ENCODE peak calls at places on chromosomes 16 and 17, in four cellular contexts. R, Z, V and L are unnamed samples.

GRCh38 chr16:15052747-15053476 is 3.0 kb downstream of the NTAN1 start:
- DNase-seq in R (no peak), Z (no peak), V (no peak), L (no peak)

GRCh38 chr16:78957328-78958100 is 643.0 kb downstream of the MAF start:
- DNase-seq in R (no peak), Z (no peak), V (no peak), L (no peak)

GRCh38 chr16:54287758-54288591 is 1.4 kb upstream of the IRX3 start:
- DNase-seq in R (no peak), Z (no peak), V (no peak), L (no peak)

GRCh38 chr16:22375963-22376640 is 1.7 kb upstream of the CDR2 start:
- DNase-seq in R (no peak), Z (no peak), V (no peak), L (no peak)

GRCh38 chr16:9114842-9115241 is 23.4 kb downstream of the HAPSTR1 start:
- DNase-seq in R (no peak), Z (no peak), V (no peak), L (no peak)

GRCh38 chr17:5563451-5563850 is 20.9 kb downstream of the NLRP1 start:
- DNase-seq in R (no peak), Z (peak), V (no peak), L (no peak)

GRCh38 chr17:30291571-30292489 is at the start of gene BLMH:
- DNase-seq in R (peak), Z (peak), V (peak), L (peak)

GRCh38 chr16:1945559-1946391 is 2.8 kb upstream of the MSRB1 start:
- DNase-seq in R (no peak), Z (no peak), V (no peak), L (no peak)

GRCh38 chr17:82076785-82077591 is 11.4 kb upstream of the DUS1L start:
- DNase-seq in R (no peak), Z (no peak), V (no peak), L (no peak)

GRCh38 chr16:46886764-46887523 is 2.8 kb downstream of the GPT2 start:
- DNase-seq in R (no peak), Z (no peak), V (no peak), L (no peak)

GRCh38 chr16:87931504-87931903 is 4.8 kb downstream of the CA5A start:
- DNase-seq in R (no peak), Z (peak), V (peak), L (no peak)

GRCh38 chr16:86928517-86929148 is 350.3 kb downstream of the FOXL1 start:
- DNase-seq in R (no peak), Z (peak), V (peak), L (no peak)

GRCh38 chr17:19712436-19713004 is 3.9 kb downstream of the SLC47A2 start:
- DNase-seq in R (no peak), Z (no peak), V (no peak), L (no peak)

GRCh38 chr16:67349172-67349571 is 22.6 kb downstream of the LRRC36 start:
- DNase-seq in R (no peak), Z (peak), V (no peak), L (no peak)

GRCh38 chr17:76246080-76247066 is 6.1 kb upstream of the RNF157 start:
- DNase-seq in R (no peak), Z (no peak), V (peak), L (no peak)

GRCh38 chr17:33049781-33050414 is 58.3 kb downstream of the SPACA3 start:
- DNase-seq in R (peak), Z (peak), V (peak), L (peak)

GRCh38 chr17:35866356-35866950 is 2.2 kb downstream of the HEATR9 start:
- DNase-seq in R (no peak), Z (peak), V (no peak), L (no peak)

GRCh38 chr16:79613009-79613408 is 12.5 kb upstream of the MAF start:
- DNase-seq in R (no peak), Z (no peak), V (no peak), L (no peak)

GRCh38 chr17:1398900-1399299 is 1.1 kb downstream of the YWHAE start:
- DNase-seq in R (no peak), Z (peak), V (peak), L (peak)

GRCh38 chr17:62797959-62798358 is 10.2 kb downstream of the MARCHF10 start:
- DNase-seq in R (no peak), Z (peak), V (no peak), L (no peak)

GRCh38 chr17:77286391-77286640 is 145.5 kb downstream of the SEC14L1 start:
- DNase-seq in R (no peak), Z (no peak), V (no peak), L (no peak)

GRCh38 chr17:77287432-77288068 is 146.8 kb downstream of the SEC14L1 start:
- DNase-seq in R (peak), Z (peak), V (no peak), L (no peak)

GRCh38 chr17:77286641-77287431 is 146.1 kb downstream of the SEC14L1 start:
- DNase-seq in R (peak), Z (peak), V (no peak), L (no peak)

GRCh38 chr17:77285594-77286390 is 145.0 kb downstream of the SEC14L1 start:
- DNase-seq in R (peak), Z (peak), V (no peak), L (no peak)

GRCh38 chr17:77288115-77288619 is 147.4 kb downstream of the SEC14L1 start:
- DNase-seq in R (peak), Z (no peak), V (no peak), L (no peak)
- TF ChIP-seq CTCF in R (no peak), Z (no peak), V (no peak), L (no peak)

GRCh38 chr17:48626202-48626469 is at the start of gene HOXB9:
- DNase-seq in R (no peak), Z (no peak), V (no peak), L (no peak)
- TF ChIP-seq CTCF in R (no peak), Z (no peak), V (no peak), L (no peak)

GRCh38 chr16:546909-547770 is 13.1 kb upstream of the PRR35 start:
- DNase-seq in R (no peak), Z (no peak), V (peak), L (peak)

GRCh38 chr16:552171-552570 is 8.0 kb upstream of the PRR35 start:
- DNase-seq in R (no peak), Z (no peak), V (no peak), L (no peak)

GRCh38 chr16:551210-551609 is 9.0 kb upstream of the PRR35 start:
- DNase-seq in R (no peak), Z (no peak), V (no peak), L (no peak)

GRCh38 chr16:548586-548985 is 11.6 kb upstream of the PRR35 start:
- DNase-seq in R (no peak), Z (no peak), V (no peak), L (no peak)

DNA sequence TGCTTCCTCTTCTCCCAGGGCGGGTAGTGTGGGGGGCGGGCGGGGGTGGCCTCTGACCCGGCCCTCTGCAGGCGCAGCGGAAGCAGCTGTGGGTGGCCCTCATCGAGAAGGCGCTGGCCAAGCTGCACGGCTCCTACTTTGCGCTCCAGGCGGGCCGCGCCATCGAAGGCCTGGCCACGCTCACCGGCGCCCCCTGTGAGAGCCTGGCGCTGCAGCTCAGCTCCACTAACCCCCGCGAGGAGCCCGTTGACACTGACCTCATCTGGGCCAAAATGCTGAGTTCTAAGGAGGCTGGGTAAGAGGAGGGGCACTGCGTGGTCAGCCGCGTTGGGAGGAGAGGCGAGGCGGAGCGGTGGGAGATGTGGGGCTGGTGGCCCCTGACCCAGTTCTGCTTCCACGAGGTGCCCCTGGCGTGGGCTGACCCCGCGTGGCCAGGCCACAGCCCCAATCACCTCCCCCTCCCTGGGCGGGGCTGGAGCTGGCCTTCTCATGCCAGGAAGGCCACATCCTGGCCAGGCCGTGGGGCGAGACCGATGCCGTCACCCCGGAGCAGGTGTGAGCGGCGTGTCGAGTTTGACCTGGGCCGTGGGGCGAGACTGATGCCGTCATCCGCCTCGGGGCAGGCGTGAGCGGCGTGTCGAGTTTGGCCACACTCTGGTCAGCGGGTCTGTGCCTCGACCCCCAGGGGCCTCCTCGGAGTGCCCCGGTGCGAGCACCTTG is 10.5 kb upstream of the PRR35 start:
- DNase-seq in R (no peak), Z (no peak), V (no peak), L (no peak)
- TF ChIP-seq CTCF in R (peak), Z (no peak), V (no peak), L (no peak)

DNA sequence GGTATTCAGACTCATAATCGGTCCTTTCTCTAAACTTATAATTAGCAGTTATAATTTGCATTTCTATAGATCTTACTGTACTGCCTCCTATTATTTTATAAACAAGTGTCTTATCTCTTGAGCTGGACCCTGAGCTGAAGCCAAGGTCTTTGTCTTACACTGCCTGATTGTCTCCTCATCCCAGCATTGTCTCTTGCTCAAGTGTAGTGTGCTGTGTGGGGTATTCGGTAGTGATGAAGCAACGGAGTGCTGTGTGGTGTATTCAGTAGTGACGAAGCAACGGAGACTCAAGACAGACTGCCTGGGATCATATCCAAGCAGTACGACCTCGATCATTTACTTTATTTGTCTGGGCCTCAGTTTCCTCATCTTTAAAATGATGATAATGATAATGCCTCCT is 69.3 kb downstream of the COX10 start:
- DNase-seq in R (no peak), Z (no peak), V (no peak), L (no peak)
- TF ChIP-seq CTCF in R (no peak), Z (no peak), V (no peak), L (no peak)

GRCh38 chr17:73657473-73658116 is 13.3 kb upstream of the SDK2 start:
- DNase-seq in R (peak), Z (peak), V (peak), L (no peak)
- TF ChIP-seq CTCF in R (peak), Z (peak), V (peak), L (peak)

GRCh38 chr17:47066841-47067682 is 88.0 kb upstream of the RPRML start:
- DNase-seq in R (peak), Z (peak), V (peak), L (peak)
- TF ChIP-seq CTCF in R (no peak), Z (peak), V (no peak), L (no peak)